ENCODE peak calls at places on chromosomes 12 and 14, in six cellular contexts. One of them, this sample, is unnamed. For H3K4me1, the result is how much of the 10 kb centered on the place peaks cover.

GRCh38 chr12:17640615-17641014 is 449.4 kb downstream of the RERGL start:
- DNase-seq in GM23248: no peak
- DNase-seq in PC-3: no peak
- DNase-seq in aorta: no peak
- DNase-seq in right lobe of liver: no peak
- DNase-seq in IMR-90: no peak
- DNase-seq in this sample: no peak

GRCh38 chr14:65230287-65230728 is 128.0 kb upstream of the MAX start:
- DNase-seq in GM23248: peak
- DNase-seq in PC-3: no peak
- DNase-seq in aorta: no peak
- DNase-seq in right lobe of liver: no peak
- DNase-seq in IMR-90: no peak
- DNase-seq in this sample: peak

GRCh38 chr12:117587646-117588287 is 226.3 kb upstream of the NOS1 start:
- DNase-seq in GM23248: peak
- DNase-seq in PC-3: peak
- DNase-seq in aorta: no peak
- DNase-seq in right lobe of liver: peak
- DNase-seq in IMR-90: no peak
- DNase-seq in this sample: peak

GRCh38 chr12:20044836-20045235 is 323.5 kb upstream of the PDE3A start:
- DNase-seq in GM23248: peak
- DNase-seq in PC-3: peak
- DNase-seq in aorta: no peak
- DNase-seq in right lobe of liver: no peak
- DNase-seq in IMR-90: peak
- DNase-seq in this sample: peak

GRCh38 chr14:71142375-71143038 is 235.2 kb downstream of the PCNX1 start:
- DNase-seq in GM23248: peak
- DNase-seq in PC-3: peak
- DNase-seq in aorta: no peak
- DNase-seq in right lobe of liver: no peak
- DNase-seq in IMR-90: peak
- DNase-seq in this sample: no peak

GRCh38 chr12:65505321-65506121 is 227.0 kb downstream of the MSRB3 start:
- DNase-seq in GM23248: no peak
- DNase-seq in PC-3: peak
- DNase-seq in aorta: no peak
- DNase-seq in right lobe of liver: no peak
- DNase-seq in IMR-90: no peak
- DNase-seq in this sample: no peak

GRCh38 chr12:100427078-100427477 is 46.6 kb upstream of the NR1H4 start:
- DNase-seq in GM23248: peak
- DNase-seq in PC-3: peak
- DNase-seq in aorta: no peak
- DNase-seq in right lobe of liver: no peak
- DNase-seq in IMR-90: peak
- DNase-seq in this sample: no peak

GRCh38 chr14:106619618-106620017 is 1093.2 kb downstream of the TMEM121 start:
- DNase-seq in GM23248: no peak
- DNase-seq in PC-3: no peak
- DNase-seq in aorta: no peak
- DNase-seq in right lobe of liver: no peak
- DNase-seq in IMR-90: no peak
- DNase-seq in this sample: no peak

GRCh38 chr12:32688786-32689185 is 9.7 kb downstream of the DNM1L start:
- DNase-seq in GM23248: no peak
- DNase-seq in PC-3: no peak
- DNase-seq in aorta: no peak
- DNase-seq in right lobe of liver: no peak
- DNase-seq in IMR-90: no peak
- DNase-seq in this sample: no peak

GRCh38 chr14:24032727-24033418 is 18.9 kb upstream of the CARMIL3 start:
- DNase-seq in GM23248: peak
- DNase-seq in PC-3: peak
- DNase-seq in aorta: no peak
- DNase-seq in right lobe of liver: peak
- DNase-seq in IMR-90: peak
- DNase-seq in this sample: no peak

GRCh38 chr14:89911018-89911919 is 43.3 kb downstream of the EFCAB11 start:
- DNase-seq in GM23248: peak
- DNase-seq in PC-3: peak
- DNase-seq in aorta: no peak
- DNase-seq in right lobe of liver: peak
- DNase-seq in IMR-90: peak
- DNase-seq in this sample: no peak

GRCh38 chr14:89910706-89911017 is 43.9 kb downstream of the EFCAB11 start:
- DNase-seq in GM23248: no peak
- DNase-seq in PC-3: no peak
- DNase-seq in aorta: no peak
- DNase-seq in right lobe of liver: no peak
- DNase-seq in IMR-90: no peak
- DNase-seq in this sample: no peak

GRCh38 chr14:89918721-89919120 is 35.8 kb downstream of the EFCAB11 start:
- DNase-seq in GM23248: no peak
- DNase-seq in PC-3: no peak
- DNase-seq in aorta: no peak
- DNase-seq in right lobe of liver: no peak
- DNase-seq in IMR-90: no peak
- DNase-seq in this sample: no peak

GRCh38 chr14:89912667-89913211 is 41.8 kb downstream of the EFCAB11 start:
- DNase-seq in GM23248: peak
- DNase-seq in PC-3: peak
- DNase-seq in aorta: no peak
- DNase-seq in right lobe of liver: no peak
- DNase-seq in IMR-90: peak
- DNase-seq in this sample: peak

DNA sequence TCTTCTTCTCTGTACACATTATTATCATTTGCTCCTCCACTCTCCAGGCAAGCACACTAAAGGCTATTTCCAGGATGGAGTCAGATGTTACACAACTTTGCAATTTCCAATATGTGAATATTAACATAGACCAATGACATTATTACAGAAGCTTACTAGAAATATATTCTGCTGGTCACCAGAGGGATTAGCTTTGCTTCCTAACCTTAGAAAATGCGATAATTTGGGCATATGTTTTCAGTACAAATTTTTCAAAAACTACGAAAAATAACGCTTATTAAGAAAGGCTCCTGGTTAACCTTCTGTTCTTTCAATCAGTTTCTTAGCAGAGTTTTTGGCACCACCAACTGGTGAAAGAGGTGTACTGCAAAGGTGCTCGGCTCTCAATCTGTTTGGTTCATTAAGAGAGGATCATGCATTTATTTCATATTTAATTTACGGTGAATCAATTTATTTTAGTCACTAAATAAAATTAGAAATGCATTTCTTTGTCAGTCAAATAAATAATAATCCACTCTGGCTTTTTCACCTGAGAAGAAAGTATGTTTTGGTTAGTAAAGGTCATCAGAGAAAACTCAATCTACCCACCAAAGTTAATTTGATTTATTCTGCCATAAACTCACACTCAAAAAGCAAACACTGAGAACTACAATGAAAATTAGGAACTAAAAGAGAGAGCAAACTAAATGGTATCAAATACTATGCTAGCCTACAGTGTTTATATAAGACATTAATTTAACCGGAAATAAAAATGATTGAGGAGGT is 39.2 kb downstream of the EFCAB11 start:
- DNase-seq in GM23248: peak
- DNase-seq in PC-3: peak
- DNase-seq in aorta: no peak
- DNase-seq in right lobe of liver: no peak
- DNase-seq in IMR-90: peak
- DNase-seq in this sample: peak
- H3K4me1 ChIP-seq in GM23248: under half
- H3K4me1 ChIP-seq in PC-3: under half
- H3K4me1 ChIP-seq in aorta: under half
- H3K4me1 ChIP-seq in right lobe of liver: under half
- H3K4me1 ChIP-seq in IMR-90: under half
- H3K4me1 ChIP-seq in this sample: under half

GRCh38 chr12:6430990-6431353 is 13.8 kb upstream of the CD27 start:
- DNase-seq in GM23248: peak
- DNase-seq in PC-3: no peak
- DNase-seq in aorta: no peak
- DNase-seq in right lobe of liver: peak
- DNase-seq in IMR-90: peak
- DNase-seq in this sample: no peak
- H3K4me1 ChIP-seq in GM23248: under half
- H3K4me1 ChIP-seq in PC-3: under half
- H3K4me1 ChIP-seq in aorta: under half
- H3K4me1 ChIP-seq in right lobe of liver: under half
- H3K4me1 ChIP-seq in IMR-90: under half
- H3K4me1 ChIP-seq in this sample: under half

GRCh38 chr12:50033317-50033679 is 8.0 kb upstream of the RACGAP1 start:
- DNase-seq in GM23248: no peak
- DNase-seq in PC-3: no peak
- DNase-seq in aorta: no peak
- DNase-seq in right lobe of liver: peak
- DNase-seq in IMR-90: no peak
- DNase-seq in this sample: no peak
- H3K4me1 ChIP-seq in GM23248: under half
- H3K4me1 ChIP-seq in PC-3: under half
- H3K4me1 ChIP-seq in aorta: under half
- H3K4me1 ChIP-seq in right lobe of liver: under half
- H3K4me1 ChIP-seq in IMR-90: under half
- H3K4me1 ChIP-seq in this sample: under half

GRCh38 chr12:41917181-41917580 is 227.5 kb downstream of the GXYLT1 start:
- DNase-seq in GM23248: no peak
- DNase-seq in PC-3: no peak
- DNase-seq in aorta: no peak
- DNase-seq in right lobe of liver: no peak
- DNase-seq in IMR-90: no peak
- DNase-seq in this sample: no peak
- H3K4me1 ChIP-seq in GM23248: under half
- H3K4me1 ChIP-seq in PC-3: under half
- H3K4me1 ChIP-seq in aorta: under half
- H3K4me1 ChIP-seq in right lobe of liver: under half
- H3K4me1 ChIP-seq in IMR-90: under half
- H3K4me1 ChIP-seq in this sample: under half

DNA sequence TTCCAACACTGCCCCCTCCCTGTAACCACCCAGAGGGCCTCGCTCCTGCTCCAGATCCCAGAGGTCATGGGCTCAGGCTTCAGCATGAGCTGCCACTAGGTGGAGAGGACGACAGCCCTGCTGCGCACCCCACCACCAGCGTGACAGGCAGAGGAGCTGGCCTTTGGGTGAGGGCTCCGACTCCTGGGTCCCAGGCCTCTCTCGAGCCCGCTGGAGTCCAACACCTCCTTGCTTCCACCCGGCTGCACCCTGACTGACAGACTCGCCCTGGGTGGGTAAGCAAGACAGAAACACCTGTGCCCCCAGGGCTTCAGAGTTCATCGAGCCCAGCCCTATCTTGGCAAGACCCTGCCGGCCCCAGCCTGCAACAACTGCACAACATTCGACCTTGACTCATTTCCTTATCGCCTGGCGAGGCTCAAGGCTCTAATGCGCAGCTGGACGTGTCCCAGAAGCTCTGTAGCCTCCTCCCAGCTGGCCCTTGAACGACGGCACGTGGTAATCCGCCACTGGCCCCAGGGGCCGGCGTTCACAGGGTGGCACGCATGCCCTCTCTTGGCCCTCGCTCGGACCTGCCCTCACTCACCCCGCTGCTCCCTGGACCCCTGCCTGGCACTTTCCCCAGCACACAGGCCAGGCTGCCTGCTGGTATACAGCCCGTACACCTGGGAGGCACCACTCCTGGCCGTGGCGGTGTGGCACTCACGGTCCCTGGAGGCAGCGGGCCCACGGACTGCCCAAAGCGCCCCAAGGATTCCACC is 28.0 kb downstream of the VPS37B start:
- DNase-seq in GM23248: no peak
- DNase-seq in PC-3: peak
- DNase-seq in aorta: peak
- DNase-seq in right lobe of liver: peak
- DNase-seq in IMR-90: no peak
- DNase-seq in this sample: peak
- H3K4me1 ChIP-seq in GM23248: under half
- H3K4me1 ChIP-seq in PC-3: under half
- H3K4me1 ChIP-seq in aorta: under half
- H3K4me1 ChIP-seq in right lobe of liver: half or more
- H3K4me1 ChIP-seq in IMR-90: under half
- H3K4me1 ChIP-seq in this sample: under half

DNA sequence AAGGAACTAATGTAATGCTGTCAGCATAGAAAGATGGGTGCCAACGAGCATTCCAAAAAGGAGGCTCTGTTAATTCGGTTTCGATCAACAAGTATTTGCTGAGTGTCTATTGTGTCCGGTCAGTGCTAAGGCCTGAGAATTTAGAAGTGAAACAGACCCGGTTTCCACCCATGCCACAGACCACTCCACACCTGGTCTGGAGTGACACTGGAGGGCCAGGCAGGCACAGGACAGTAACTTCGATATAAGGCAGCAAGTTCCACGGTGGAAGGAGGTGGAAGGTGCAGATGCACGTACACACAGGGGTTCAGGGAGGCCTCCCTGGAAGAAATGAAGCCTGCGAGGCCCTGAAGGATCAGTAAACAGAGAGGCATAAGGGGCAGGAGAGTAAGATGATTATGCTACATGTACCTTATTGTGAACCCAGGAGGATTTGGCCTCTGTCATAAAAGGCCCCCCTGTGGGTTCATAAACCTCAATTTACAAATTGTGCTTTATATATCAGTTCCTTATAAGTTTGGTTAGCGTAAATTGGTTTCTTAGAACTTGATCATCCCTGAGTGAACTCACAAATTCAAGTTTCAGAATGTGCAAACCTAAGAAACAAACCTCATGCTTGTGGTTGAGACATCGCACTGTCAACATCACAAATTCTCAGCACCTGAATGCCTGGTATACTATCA is 25.9 kb downstream of the SSH1 start:
- DNase-seq in GM23248: no peak
- DNase-seq in PC-3: no peak
- DNase-seq in aorta: no peak
- DNase-seq in right lobe of liver: no peak
- DNase-seq in IMR-90: no peak
- DNase-seq in this sample: no peak
- H3K4me1 ChIP-seq in GM23248: half or more
- H3K4me1 ChIP-seq in PC-3: under half
- H3K4me1 ChIP-seq in aorta: under half
- H3K4me1 ChIP-seq in right lobe of liver: under half
- H3K4me1 ChIP-seq in IMR-90: under half
- H3K4me1 ChIP-seq in this sample: under half

DNA sequence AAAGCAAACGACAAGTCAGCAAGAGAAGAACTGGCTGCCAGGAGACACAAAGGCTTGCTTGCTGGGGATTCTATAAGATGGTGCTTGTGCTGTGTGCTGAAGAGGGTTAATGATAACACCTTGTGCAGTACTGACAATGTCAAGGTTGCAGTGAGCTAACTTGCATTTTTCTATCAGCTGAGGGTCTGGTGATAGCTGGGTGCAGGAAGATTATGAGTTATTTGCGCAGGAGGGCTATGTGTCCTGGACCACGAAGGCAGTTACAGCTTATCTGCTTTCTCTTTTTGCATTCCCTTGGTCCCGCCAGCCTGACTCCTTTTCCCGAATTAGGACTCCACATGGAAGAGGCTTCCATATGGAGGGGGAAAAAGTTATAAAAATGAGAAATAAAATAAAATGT is 42.4 kb downstream of the R3HDM2 start:
- DNase-seq in GM23248: no peak
- DNase-seq in PC-3: no peak
- DNase-seq in aorta: no peak
- DNase-seq in right lobe of liver: no peak
- DNase-seq in IMR-90: no peak
- DNase-seq in this sample: no peak
- H3K4me1 ChIP-seq in GM23248: under half
- H3K4me1 ChIP-seq in PC-3: under half
- H3K4me1 ChIP-seq in aorta: under half
- H3K4me1 ChIP-seq in right lobe of liver: under half
- H3K4me1 ChIP-seq in IMR-90: under half
- H3K4me1 ChIP-seq in this sample: under half